ENCODE peak calls at places on chromosomes 12 and 14, in nine cellular contexts. One of them, this sample, is unnamed.

GRCh38 chr14:84375235-84375634 is 1154.7 kb upstream of the FLRT2 start:
- DNase-seq in HCT116: no peak
- DNase-seq in HAP-1: no peak
- DNase-seq in ovary: no peak
- DNase-seq in CD8-positive, alpha-beta T cell: no peak
- DNase-seq in effector memory CD4-positive, alpha-beta T cell: no peak
- DNase-seq in vagina: no peak
- DNase-seq in adrenal gland: no peak
- DNase-seq in colonic mucosa: no peak
- DNase-seq in this sample: no peak

GRCh38 chr14:88245321-88245720 is 77.7 kb downstream of the KCNK10 start:
- DNase-seq in HCT116: no peak
- DNase-seq in HAP-1: no peak
- DNase-seq in ovary: no peak
- DNase-seq in CD8-positive, alpha-beta T cell: no peak
- DNase-seq in effector memory CD4-positive, alpha-beta T cell: no peak
- DNase-seq in vagina: no peak
- DNase-seq in adrenal gland: no peak
- DNase-seq in colonic mucosa: no peak
- DNase-seq in this sample: no peak

GRCh38 chr12:119181202-119181601 is 2.5 kb downstream of the HSPB8 start:
- DNase-seq in HCT116: no peak
- DNase-seq in HAP-1: no peak
- DNase-seq in ovary: no peak
- DNase-seq in CD8-positive, alpha-beta T cell: no peak
- DNase-seq in effector memory CD4-positive, alpha-beta T cell: no peak
- DNase-seq in vagina: no peak
- DNase-seq in adrenal gland: no peak
- DNase-seq in colonic mucosa: no peak
- DNase-seq in this sample: no peak

GRCh38 chr12:75960954-75961661 is 70.5 kb downstream of the PHLDA1 start:
- DNase-seq in HCT116: no peak
- DNase-seq in HAP-1: no peak
- DNase-seq in ovary: no peak
- DNase-seq in CD8-positive, alpha-beta T cell: no peak
- DNase-seq in effector memory CD4-positive, alpha-beta T cell: no peak
- DNase-seq in vagina: no peak
- DNase-seq in adrenal gland: no peak
- DNase-seq in colonic mucosa: no peak
- DNase-seq in this sample: no peak

GRCh38 chr14:94768521-94769412 is 1.1 kb downstream of the GSC start:
- DNase-seq in HCT116: no peak
- DNase-seq in HAP-1: no peak
- DNase-seq in ovary: no peak
- DNase-seq in CD8-positive, alpha-beta T cell: no peak
- DNase-seq in effector memory CD4-positive, alpha-beta T cell: no peak
- DNase-seq in vagina: no peak
- DNase-seq in adrenal gland: no peak
- DNase-seq in colonic mucosa: no peak
- DNase-seq in this sample: no peak

GRCh38 chr12:68890701-68891113 is 42.3 kb downstream of the CPM start:
- DNase-seq in HCT116: no peak
- DNase-seq in HAP-1: no peak
- DNase-seq in ovary: no peak
- DNase-seq in CD8-positive, alpha-beta T cell: no peak
- DNase-seq in effector memory CD4-positive, alpha-beta T cell: no peak
- DNase-seq in vagina: no peak
- DNase-seq in adrenal gland: no peak
- DNase-seq in colonic mucosa: no peak
- DNase-seq in this sample: no peak

GRCh38 chr12:56071648-56072047 is 8.3 kb upstream of the ERBB3 start:
- DNase-seq in HCT116: no peak
- DNase-seq in HAP-1: no peak
- DNase-seq in ovary: no peak
- DNase-seq in CD8-positive, alpha-beta T cell: no peak
- DNase-seq in effector memory CD4-positive, alpha-beta T cell: no peak
- DNase-seq in vagina: no peak
- DNase-seq in adrenal gland: peak; percentile 38
- DNase-seq in colonic mucosa: no peak
- DNase-seq in this sample: no peak

GRCh38 chr14:101862177-101862576 is 100.7 kb downstream of the PPP2R5C start:
- DNase-seq in HCT116: no peak
- DNase-seq in HAP-1: no peak
- DNase-seq in ovary: no peak
- DNase-seq in CD8-positive, alpha-beta T cell: no peak
- DNase-seq in effector memory CD4-positive, alpha-beta T cell: no peak
- DNase-seq in vagina: peak; percentile 34
- DNase-seq in adrenal gland: no peak
- DNase-seq in colonic mucosa: no peak
- DNase-seq in this sample: no peak

GRCh38 chr12:117051380-117051779 is 47.8 kb downstream of the TESC start:
- DNase-seq in HCT116: no peak
- DNase-seq in HAP-1: no peak
- DNase-seq in ovary: no peak
- DNase-seq in CD8-positive, alpha-beta T cell: no peak
- DNase-seq in effector memory CD4-positive, alpha-beta T cell: no peak
- DNase-seq in vagina: no peak
- DNase-seq in adrenal gland: no peak
- DNase-seq in colonic mucosa: no peak
- DNase-seq in this sample: no peak

GRCh38 chr14:32826404-32827082 is 112.1 kb upstream of the NPAS3 start:
- DNase-seq in HCT116: no peak
- DNase-seq in HAP-1: no peak
- DNase-seq in ovary: no peak
- DNase-seq in CD8-positive, alpha-beta T cell: no peak
- DNase-seq in effector memory CD4-positive, alpha-beta T cell: no peak
- DNase-seq in vagina: no peak
- DNase-seq in adrenal gland: no peak
- DNase-seq in colonic mucosa: no peak
- DNase-seq in this sample: no peak

GRCh38 chr12:53219956-53220856 is 11.8 kb downstream of the RARG start:
- DNase-seq in HCT116: peak; percentile 46
- DNase-seq in HAP-1: peak; percentile 69
- DNase-seq in ovary: peak; percentile 69
- DNase-seq in CD8-positive, alpha-beta T cell: peak; percentile 88
- DNase-seq in effector memory CD4-positive, alpha-beta T cell: peak; percentile 59
- DNase-seq in vagina: no peak
- DNase-seq in adrenal gland: peak; percentile 82
- DNase-seq in colonic mucosa: peak; percentile 80
- DNase-seq in this sample: no peak

GRCh38 chr14:91412939-91413338 is 4.7 kb downstream of the CCDC88C start:
- DNase-seq in HCT116: no peak
- DNase-seq in HAP-1: no peak
- DNase-seq in ovary: no peak
- DNase-seq in CD8-positive, alpha-beta T cell: peak; percentile 49
- DNase-seq in effector memory CD4-positive, alpha-beta T cell: no peak
- DNase-seq in vagina: no peak
- DNase-seq in adrenal gland: no peak
- DNase-seq in colonic mucosa: no peak
- DNase-seq in this sample: no peak

GRCh38 chr14:91414475-91415342 is 2.9 kb downstream of the CCDC88C start:
- DNase-seq in HCT116: no peak
- DNase-seq in HAP-1: no peak
- DNase-seq in ovary: no peak
- DNase-seq in CD8-positive, alpha-beta T cell: peak; percentile 49
- DNase-seq in effector memory CD4-positive, alpha-beta T cell: no peak
- DNase-seq in vagina: no peak
- DNase-seq in adrenal gland: no peak
- DNase-seq in colonic mucosa: no peak
- DNase-seq in this sample: no peak

GRCh38 chr14:91413547-91414474 is 3.8 kb downstream of the CCDC88C start:
- DNase-seq in HCT116: no peak
- DNase-seq in HAP-1: no peak
- DNase-seq in ovary: no peak
- DNase-seq in CD8-positive, alpha-beta T cell: peak; percentile 67
- DNase-seq in effector memory CD4-positive, alpha-beta T cell: peak; percentile 71
- DNase-seq in vagina: no peak
- DNase-seq in adrenal gland: no peak
- DNase-seq in colonic mucosa: peak; percentile 84
- DNase-seq in this sample: peak; percentile 92

GRCh38 chr14:91409991-91410401 is 7.6 kb downstream of the CCDC88C start:
- DNase-seq in HCT116: no peak
- DNase-seq in HAP-1: peak; percentile 56
- DNase-seq in ovary: no peak
- DNase-seq in CD8-positive, alpha-beta T cell: no peak
- DNase-seq in effector memory CD4-positive, alpha-beta T cell: no peak
- DNase-seq in vagina: no peak
- DNase-seq in adrenal gland: no peak
- DNase-seq in colonic mucosa: no peak
- DNase-seq in this sample: no peak

DNA sequence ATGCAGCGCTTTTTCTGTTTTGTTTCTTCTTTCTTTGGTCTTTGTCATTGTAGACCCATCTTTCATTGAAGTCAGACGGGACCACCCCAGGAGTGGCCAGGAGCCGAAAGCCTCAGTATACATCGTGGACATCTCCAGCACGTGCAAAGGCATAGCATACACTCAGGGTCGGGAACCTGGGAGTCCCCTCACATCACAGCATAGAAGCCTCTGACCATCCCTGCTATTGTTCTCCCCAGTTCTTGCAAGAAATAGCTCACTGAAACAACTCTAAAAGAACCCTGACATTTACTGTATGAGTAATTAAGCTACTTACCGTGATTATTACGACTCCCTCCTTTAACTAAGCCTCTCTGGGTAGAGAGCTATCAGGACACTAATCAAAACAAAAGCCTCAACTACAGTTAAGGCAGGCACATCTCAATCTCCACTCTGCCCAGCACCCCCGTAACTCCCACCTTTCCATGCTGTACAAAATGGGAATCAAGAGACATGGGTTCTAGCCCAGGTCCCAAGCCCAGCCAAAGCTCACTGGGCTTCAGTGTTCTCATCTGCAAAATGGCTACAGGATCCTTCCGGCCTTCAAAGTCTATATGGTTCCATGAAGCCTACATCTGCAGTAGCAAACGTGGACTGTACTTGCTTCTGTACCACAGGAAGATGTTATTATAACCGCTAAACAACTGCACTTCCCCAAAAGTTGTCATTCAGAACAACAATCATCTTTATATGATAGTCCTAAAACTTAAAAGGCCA is 6.7 kb downstream of the CCDC88C start:
- DNase-seq in HCT116: no peak
- DNase-seq in HAP-1: no peak
- DNase-seq in ovary: no peak
- DNase-seq in CD8-positive, alpha-beta T cell: peak; percentile 50
- DNase-seq in effector memory CD4-positive, alpha-beta T cell: no peak
- DNase-seq in vagina: no peak
- DNase-seq in adrenal gland: no peak
- DNase-seq in colonic mucosa: no peak
- DNase-seq in this sample: no peak
- H3K4me1 ChIP-seq in HCT116: peaks cover 2% of the 10 kb centered on the region
- H3K4me1 ChIP-seq in HAP-1: peaks cover 18% of the 10 kb centered on the region
- H3K4me1 ChIP-seq in ovary: no peaks in the 10 kb centered on the region
- H3K4me1 ChIP-seq in CD8-positive, alpha-beta T cell: peaks cover 83% of the 10 kb centered on the region
- H3K4me1 ChIP-seq in effector memory CD4-positive, alpha-beta T cell: peaks cover 67% of the 10 kb centered on the region
- H3K4me1 ChIP-seq in vagina: peaks cover 8% of the 10 kb centered on the region
- H3K4me1 ChIP-seq in adrenal gland: no peaks in the 10 kb centered on the region
- H3K4me1 ChIP-seq in colonic mucosa: peaks cover 6% of the 10 kb centered on the region
- H3K4me1 ChIP-seq in this sample: peaks cover 9% of the 10 kb centered on the region

GRCh38 chr12:92597997-92598396 is 104.8 kb upstream of the PLEKHG7 start:
- DNase-seq in HCT116: no peak
- DNase-seq in HAP-1: no peak
- DNase-seq in ovary: no peak
- DNase-seq in CD8-positive, alpha-beta T cell: no peak
- DNase-seq in effector memory CD4-positive, alpha-beta T cell: no peak
- DNase-seq in vagina: no peak
- DNase-seq in adrenal gland: no peak
- DNase-seq in colonic mucosa: no peak
- DNase-seq in this sample: no peak
- H3K4me1 ChIP-seq in HCT116: peaks cover 8% of the 10 kb centered on the region
- H3K4me1 ChIP-seq in HAP-1: no peaks in the 10 kb centered on the region
- H3K4me1 ChIP-seq in ovary: no peaks in the 10 kb centered on the region
- H3K4me1 ChIP-seq in CD8-positive, alpha-beta T cell: peaks cover 22% of the 10 kb centered on the region
- H3K4me1 ChIP-seq in effector memory CD4-positive, alpha-beta T cell: peaks cover 17% of the 10 kb centered on the region
- H3K4me1 ChIP-seq in vagina: no peaks in the 10 kb centered on the region
- H3K4me1 ChIP-seq in adrenal gland: peaks cover 6% of the 10 kb centered on the region
- H3K4me1 ChIP-seq in colonic mucosa: no peaks in the 10 kb centered on the region
- H3K4me1 ChIP-seq in this sample: no peaks in the 10 kb centered on the region

GRCh38 chr12:113903381-113903863 is 62.7 kb downstream of the RBM19 start:
- DNase-seq in HCT116: no peak
- DNase-seq in HAP-1: no peak
- DNase-seq in ovary: no peak
- DNase-seq in CD8-positive, alpha-beta T cell: no peak
- DNase-seq in effector memory CD4-positive, alpha-beta T cell: no peak
- DNase-seq in vagina: no peak
- DNase-seq in adrenal gland: no peak
- DNase-seq in colonic mucosa: no peak
- DNase-seq in this sample: no peak
- H3K4me1 ChIP-seq in HCT116: no peaks in the 10 kb centered on the region
- H3K4me1 ChIP-seq in HAP-1: no peaks in the 10 kb centered on the region
- H3K4me1 ChIP-seq in ovary: no peaks in the 10 kb centered on the region
- H3K4me1 ChIP-seq in CD8-positive, alpha-beta T cell: no peaks in the 10 kb centered on the region
- H3K4me1 ChIP-seq in effector memory CD4-positive, alpha-beta T cell: no peaks in the 10 kb centered on the region
- H3K4me1 ChIP-seq in vagina: peaks cover 7% of the 10 kb centered on the region
- H3K4me1 ChIP-seq in adrenal gland: no peaks in the 10 kb centered on the region
- H3K4me1 ChIP-seq in colonic mucosa: no peaks in the 10 kb centered on the region
- H3K4me1 ChIP-seq in this sample: no peaks in the 10 kb centered on the region

GRCh38 chr12:132717531-132718387 is 7.1 kb downstream of the PGAM5 start:
- DNase-seq in HCT116: no peak
- DNase-seq in HAP-1: no peak
- DNase-seq in ovary: no peak
- DNase-seq in CD8-positive, alpha-beta T cell: no peak
- DNase-seq in effector memory CD4-positive, alpha-beta T cell: no peak
- DNase-seq in vagina: no peak
- DNase-seq in adrenal gland: no peak
- DNase-seq in colonic mucosa: no peak
- DNase-seq in this sample: no peak

GRCh38 chr12:132716356-132716755 is 5.7 kb downstream of the PGAM5 start:
- DNase-seq in HCT116: no peak
- DNase-seq in HAP-1: no peak
- DNase-seq in ovary: no peak
- DNase-seq in CD8-positive, alpha-beta T cell: no peak
- DNase-seq in effector memory CD4-positive, alpha-beta T cell: no peak
- DNase-seq in vagina: no peak
- DNase-seq in adrenal gland: no peak
- DNase-seq in colonic mucosa: no peak
- DNase-seq in this sample: no peak

GRCh38 chr12:132717011-132717410 is 6.4 kb downstream of the PGAM5 start:
- DNase-seq in HCT116: no peak
- DNase-seq in HAP-1: no peak
- DNase-seq in ovary: no peak
- DNase-seq in CD8-positive, alpha-beta T cell: no peak
- DNase-seq in effector memory CD4-positive, alpha-beta T cell: no peak
- DNase-seq in vagina: no peak
- DNase-seq in adrenal gland: no peak
- DNase-seq in colonic mucosa: no peak
- DNase-seq in this sample: no peak

GRCh38 chr12:132713123-132713522 is 2.5 kb downstream of the PGAM5 start:
- DNase-seq in HCT116: no peak
- DNase-seq in HAP-1: no peak
- DNase-seq in ovary: no peak
- DNase-seq in CD8-positive, alpha-beta T cell: no peak
- DNase-seq in effector memory CD4-positive, alpha-beta T cell: no peak
- DNase-seq in vagina: no peak
- DNase-seq in adrenal gland: no peak
- DNase-seq in colonic mucosa: no peak
- DNase-seq in this sample: no peak

DNA sequence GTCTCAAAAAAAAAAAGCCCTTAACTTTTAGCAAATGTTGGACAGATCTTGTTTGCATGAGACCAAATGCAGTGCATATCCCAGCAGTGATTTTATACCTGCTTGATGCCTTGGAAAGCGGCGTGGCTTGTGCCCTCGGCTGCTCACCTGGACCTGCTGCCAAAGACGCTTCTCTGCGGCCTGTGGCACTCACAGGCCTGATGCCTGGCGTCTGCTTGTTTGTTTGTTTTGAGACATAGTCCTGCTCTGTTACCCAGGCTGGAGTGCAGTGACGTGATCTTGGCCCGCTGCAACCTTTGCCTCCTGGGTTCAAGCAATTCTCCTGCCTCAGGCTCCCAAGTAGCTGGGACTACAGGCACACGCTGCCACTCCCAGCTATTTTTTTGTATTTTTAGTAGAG is 5.2 kb downstream of the PGAM5 start:
- DNase-seq in HCT116: no peak
- DNase-seq in HAP-1: no peak
- DNase-seq in ovary: no peak
- DNase-seq in CD8-positive, alpha-beta T cell: no peak
- DNase-seq in effector memory CD4-positive, alpha-beta T cell: no peak
- DNase-seq in vagina: no peak
- DNase-seq in adrenal gland: no peak
- DNase-seq in colonic mucosa: no peak
- DNase-seq in this sample: no peak
- H3K4me1 ChIP-seq in HCT116: peaks cover 8% of the 10 kb centered on the region
- H3K4me1 ChIP-seq in HAP-1: no peaks in the 10 kb centered on the region
- H3K4me1 ChIP-seq in ovary: no peaks in the 10 kb centered on the region
- H3K4me1 ChIP-seq in CD8-positive, alpha-beta T cell: peaks cover 15% of the 10 kb centered on the region
- H3K4me1 ChIP-seq in effector memory CD4-positive, alpha-beta T cell: peaks cover 8% of the 10 kb centered on the region
- H3K4me1 ChIP-seq in vagina: peaks cover 18% of the 10 kb centered on the region
- H3K4me1 ChIP-seq in adrenal gland: peaks cover 9% of the 10 kb centered on the region
- H3K4me1 ChIP-seq in colonic mucosa: no peaks in the 10 kb centered on the region
- H3K4me1 ChIP-seq in this sample: no peaks in the 10 kb centered on the region